ENCODE peak calls at places on chromosome 20, in nine cellular contexts. H is stimulated activated CD4-positive, alpha-beta T cell treated with anti-CD3 and anti-CD28 coated beads, Interleukin-15, amount 100 ng/mL, for 1 hour; E is M059J; K is cardiac muscle cell; L is HEK293T; B is BE2C; X is DMS 273 treated with DMSO at 0.1 percent for 48 hours; V is colonic mucosa; S is dorsolateral prefrontal cortex. A is an unnamed sample.
A peak's percentile ranks its signal among the peaks of the same experiment; 100 is the strongest.

GRCh38 chr20:51338692-51339440 is 203.7 kb downstream of the NFATC2 start:
- DNase-seq in H (no peak), E (peak; percentile 89), K (no peak), L (no peak), B (no peak), X (no peak), V (no peak), S (no peak), A (no peak)

GRCh38 chr20:36214684-36215256 is 21.5 kb upstream of the AAR2 start:
- DNase-seq in H (no peak), E (peak; percentile 42), K (peak; percentile 28), L (peak; percentile 50), B (no peak), X (peak; percentile 1), V (no peak), S (no peak), A (no peak)

GRCh38 chr20:34643919-34644318 is 33.0 kb downstream of the PIGU start:
- DNase-seq in H (no peak), E (peak; percentile 29), K (no peak), L (no peak), B (no peak), X (no peak), V (no peak), S (no peak), A (no peak)

GRCh38 chr20:56816349-56816748 is 187.2 kb downstream of the TFAP2C start:
- DNase-seq in H (no peak), E (no peak), K (no peak), L (no peak), B (no peak), X (no peak), V (no peak), S (no peak), A (no peak)

GRCh38 chr20:58707770-58708169 is 15.2 kb downstream of the NPEPL1 start:
- DNase-seq in H (no peak), E (no peak), K (no peak), L (no peak), B (no peak), X (no peak), V (peak; percentile 7), S (no peak), A (no peak)

GRCh38 chr20:62122659-62123449 is 579 bp downstream of the LSM14B start:
- DNase-seq in H (peak; percentile 17), E (peak; percentile 50), K (peak; percentile 60), L (peak; percentile 21), B (peak; percentile 52), X (peak; percentile 65), V (peak; percentile 54), S (no peak), A (no peak)

GRCh38 chr20:45306431-45306982 is at the start of gene RBPJL:
- DNase-seq in H (no peak), E (no peak), K (peak; percentile 42), L (no peak), B (no peak), X (no peak), V (no peak), S (no peak), A (no peak)

GRCh38 chr20:59035381-59035780 is 3.2 kb upstream of the ATP5F1E start:
- DNase-seq in H (no peak), E (no peak), K (no peak), L (no peak), B (no peak), X (no peak), V (no peak), S (no peak), A (no peak)

GRCh38 chr20:23125159-23125558 is 39.0 kb upstream of the CD93 start:
- DNase-seq in H (no peak), E (no peak), K (no peak), L (no peak), B (no peak), X (no peak), V (no peak), S (no peak), A (no peak)

GRCh38 chr20:40797425-40797824 is 108.4 kb upstream of the MAFB start:
- DNase-seq in H (no peak), E (peak; percentile 36), K (no peak), L (peak; percentile 27), B (no peak), X (no peak), V (no peak), S (no peak), A (no peak)

GRCh38 chr20:17626217-17627007 is 55.6 kb downstream of the RRBP1 start:
- DNase-seq in H (no peak), E (no peak), K (no peak), L (no peak), B (no peak), X (no peak), V (no peak), S (no peak), A (no peak)

GRCh38 chr20:57612916-57613315 is 7.3 kb downstream of the ZBP1 start:
- DNase-seq in H (no peak), E (no peak), K (no peak), L (no peak), B (peak; percentile 1), X (no peak), V (peak; percentile 3), S (no peak), A (no peak)

GRCh38 chr20:60913298-60913697 is 338.8 kb upstream of the CDH4 start:
- DNase-seq in H (no peak), E (no peak), K (no peak), L (no peak), B (no peak), X (no peak), V (no peak), S (no peak), A (no peak)

GRCh38 chr20:23231561-23232218 is 118.9 kb upstream of the NXT1 start:
- DNase-seq in H (no peak), E (peak; percentile 98), K (no peak), L (no peak), B (no peak), X (no peak), V (no peak), S (no peak), A (no peak)

GRCh38 chr20:21571841-21572690 is 58.2 kb upstream of the NKX2-2 start:
- DNase-seq in H (no peak), E (peak; percentile 14), K (peak; percentile 39), L (peak; percentile 39), B (peak; percentile 25), X (no peak), V (no peak), S (peak; percentile 10), A (peak; percentile 47)